ENCODE peak calls at places on chromosomes 16 and 17, in eight cellular contexts. V is NCI-H1694 treated with DMSO at 0.1 percent for 48 hours; U is CD8-positive, alpha-beta memory T cell; G is iris pigment epithelial cell; F is ovary; Q is H1; R is ELR; M is HFFc6. J is an unnamed sample.

GRCh38 chr17:59154335-59154720 is 658 bp downstream of the SKA2 start:
- DNase-seq in M (no peak), U (peak), Q (no peak), G (peak), V (no peak), R (peak), F (peak), J (peak)

GRCh38 chr16:2592786-2593185 is 55.0 kb downstream of the PDPK1 start:
- DNase-seq in R (no peak), G (no peak), V (no peak), F (no peak), U (no peak), M (no peak), Q (no peak), J (no peak)

GRCh38 chr16:88393034-88393433 is 10.3 kb downstream of the ZNF469 start:
- DNase-seq in M (no peak), R (no peak), F (no peak), V (no peak), U (no peak), G (no peak), Q (no peak), J (no peak)

GRCh38 chr16:1990336-1991134 is 765 bp downstream of the SYNGR3 start:
- DNase-seq in R (no peak), F (no peak), V (no peak), U (peak), M (no peak), G (no peak), Q (no peak), J (no peak)

GRCh38 chr17:28029033-28029432 is 13.4 kb upstream of the NLK start:
- DNase-seq in R (no peak), Q (no peak), V (no peak), G (no peak), M (no peak), U (no peak), F (no peak), J (no peak)

GRCh38 chr17:29048440-29049360 is 5.8 kb downstream of the PIPOX start:
- DNase-seq in M (peak), R (peak), G (peak), U (no peak), V (peak), F (no peak), Q (no peak), J (no peak)

GRCh38 chr16:31088459-31089183 is at the start of gene PRSS53:
- DNase-seq in M (no peak), F (no peak), G (no peak), U (no peak), R (no peak), Q (no peak), V (no peak), J (no peak)

GRCh38 chr16:11114366-11115164 is 141.4 kb downstream of the SOCS1 start:
- DNase-seq in Q (no peak), V (no peak), R (no peak), M (no peak), U (peak), F (no peak), G (no peak), J (no peak)

GRCh38 chr17:8448310-8448709 is 12.6 kb downstream of the NDEL1 start:
- DNase-seq in G (no peak), R (no peak), M (no peak), Q (no peak), U (no peak), F (no peak), V (no peak), J (no peak)

GRCh38 chr17:57574040-57574513 is 171.0 kb downstream of the CCDC182 start:
- DNase-seq in G (peak), M (peak), F (peak), V (no peak), R (no peak), Q (no peak), U (no peak), J (no peak)

GRCh38 chr16:68732741-68733399 is 4.2 kb upstream of the CDH1 start:
- DNase-seq in Q (no peak), M (no peak), F (no peak), U (no peak), R (no peak), G (no peak), V (no peak), J (no peak)

GRCh38 chr17:79919164-79919585 is 79.9 kb upstream of the CBX4 start:
- DNase-seq in F (no peak), U (no peak), R (no peak), G (no peak), M (no peak), Q (no peak), V (no peak), J (no peak)

GRCh38 chr17:72463287-72464102 is 342.7 kb downstream of the SOX9 start:
- DNase-seq in V (no peak), U (no peak), R (no peak), F (no peak), M (no peak), Q (no peak), G (no peak), J (no peak)

GRCh38 chr17:20273741-20274500 is 193.4 kb downstream of the LGALS9B start:
- DNase-seq in F (no peak), Q (no peak), R (no peak), V (no peak), U (no peak), M (no peak), G (no peak), J (no peak)

GRCh38 chr17:78082988-78083387 is 45.6 kb downstream of the TMC6 start:
- DNase-seq in M (no peak), V (peak), R (no peak), U (no peak), G (no peak), F (no peak), Q (no peak), J (no peak)

GRCh38 chr16:12803203-12804093 is at the start of gene CPPED1:
- DNase-seq in G (peak), F (peak), M (peak), Q (peak), R (peak), V (peak), U (peak), J (peak)

GRCh38 chr17:78174870-78175642 is 6.7 kb downstream of the SYNGR2 start:
- DNase-seq in M (no peak), R (no peak), F (no peak), V (peak), U (no peak), Q (no peak), G (no peak), J (no peak)

GRCh38 chr17:37131064-37131463 is 182.3 kb downstream of the AATF start:
- DNase-seq in R (peak), F (no peak), U (no peak), Q (no peak), M (no peak), V (no peak), G (no peak), J (no peak)

GRCh38 chr17:21376835-21377690 is 906 bp downstream of the KCNJ12 start:
- DNase-seq in F (no peak), R (peak), V (no peak), Q (no peak), M (no peak), G (peak), U (no peak), J (no peak)

GRCh38 chr16:74752756-74753155 is 21.9 kb downstream of the FA2H start:
- DNase-seq in V (no peak), G (no peak), F (no peak), M (no peak), R (no peak), U (no peak), Q (no peak), J (no peak)

GRCh38 chr16:73071131-73071940 is 23.4 kb upstream of the ZFHX3 start:
- DNase-seq in R (peak), F (peak), M (no peak), U (no peak), G (peak), V (no peak), Q (no peak), J (no peak)

GRCh38 chr17:82055023-82055964 is 3.6 kb downstream of the GPS1 start:
- DNase-seq in Q (no peak), U (no peak), F (peak), R (no peak), G (no peak), M (no peak), V (no peak), J (no peak)